ENCODE peak calls at places on chromosome X, in six cellular contexts. L is A549, M is body of pancreas, R is small intestine, N is pancreas, C is heart right ventricle. U is an unnamed sample.

GRCh38 chrX:40173662-40174593 is 76.2 kb upstream of the BCOR start:
- DNase-seq in L (no peak), M (peak; percentile 47), R (peak; percentile 79), N (peak; percentile 37), C (peak; percentile 36), U (peak; percentile 65)

GRCh38 chrX:63421411-63421810 is 70.3 kb upstream of the SPIN4 start:
- DNase-seq in L (no peak), M (no peak), R (no peak), N (no peak), C (no peak), U (no peak)

GRCh38 chrX:34918091-34918736 is 24.4 kb upstream of the FAM47B start:
- DNase-seq in L (peak; percentile 42), M (no peak), R (no peak), N (no peak), C (no peak), U (no peak)

GRCh38 chrX:118519411-118520205 is 24.0 kb downstream of the DOCK11 start:
- DNase-seq in L (no peak), M (no peak), R (no peak), N (no peak), C (no peak), U (peak; percentile 25)

GRCh38 chrX:137194164-137194563 is 160.4 kb upstream of the GPR101 start:
- DNase-seq in L (peak; percentile 42), M (peak; percentile 26), R (peak; percentile 10), N (peak; percentile 3), C (no peak), U (peak; percentile 68)

GRCh38 chrX:9183481-9183880 is 149.6 kb upstream of the FAM9B start:
- DNase-seq in L (peak; percentile 13), M (no peak), R (no peak), N (no peak), C (no peak), U (no peak)

GRCh38 chrX:120664081-120664480 is 34.2 kb upstream of the C1GALT1C1 start:
- DNase-seq in L (peak; percentile 42), M (no peak), R (peak; percentile 9), N (no peak), C (no peak), U (peak; percentile 36)

GRCh38 chrX:123525131-123525725 is 207.6 kb downstream of the THOC2 start:
- DNase-seq in L (no peak), M (no peak), R (no peak), N (no peak), C (no peak), U (no peak)

GRCh38 chrX:111560801-111561200 is 49.4 kb downstream of the SERTM2 start:
- DNase-seq in L (no peak), M (no peak), R (no peak), N (no peak), C (no peak), U (no peak)

GRCh38 chrX:47992669-47993068 is 11.1 kb downstream of the ZNF182 start:
- DNase-seq in L (no peak), M (peak; percentile 42), R (no peak), N (peak; percentile 53), C (no peak), U (no peak)

GRCh38 chrX:40772290-40772689 is 36.9 kb upstream of the MED14 start:
- DNase-seq in L (peak; percentile 18), M (no peak), R (no peak), N (no peak), C (no peak), U (no peak)

GRCh38 chrX:150508461-150509367 is 59.7 kb upstream of the MTM1 start:
- DNase-seq in L (no peak), M (peak; percentile 80), R (no peak), N (peak; percentile 79), C (peak; percentile 56), U (no peak)

GRCh38 chrX:71622347-71623104 is 4.2 kb upstream of the CXCR3 start:
- DNase-seq in L (peak; percentile 20), M (peak; percentile 58), R (peak; percentile 93), N (peak; percentile 30), C (peak; percentile 78), U (peak; percentile 29)

GRCh38 chrX:41067721-41068120 is 17.5 kb upstream of the USP9X start:
- DNase-seq in L (no peak), M (no peak), R (no peak), N (no peak), C (peak; percentile 12), U (no peak)

GRCh38 chrX:118495958-118496762 is 545 bp downstream of the DOCK11 start:
- DNase-seq in L (peak; percentile 48), M (peak; percentile 16), R (peak; percentile 56), N (peak; percentile 7), C (peak; percentile 54), U (peak; percentile 58)

GRCh38 chrX:39576081-39576701 is 521.6 kb downstream of the BCOR start:
- DNase-seq in L (no peak), M (no peak), R (no peak), N (no peak), C (peak; percentile 11), U (no peak)

GRCh38 chrX:108261541-108262218 is 170.1 kb downstream of the ATG4A start:
- DNase-seq in L (peak; percentile 44), M (no peak), R (no peak), N (no peak), C (no peak), U (no peak)

GRCh38 chrX:115533485-115533884 is 27.5 kb upstream of the PLS3 start:
- DNase-seq in L (no peak), M (no peak), R (no peak), N (no peak), C (no peak), U (peak; percentile 59)

GRCh38 chrX:87391742-87392141 is 125.9 kb upstream of the KLHL4 start:
- DNase-seq in L (no peak), M (no peak), R (no peak), N (no peak), C (no peak), U (no peak)

GRCh38 chrX:81355436-81355835 is 153.5 kb downstream of the SH3BGRL start:
- DNase-seq in L (no peak), M (no peak), R (peak; percentile 1), N (no peak), C (no peak), U (no peak)

GRCh38 chrX:9628779-9629493 is 136.7 kb downstream of the GPR143 start:
- DNase-seq in L (no peak), M (no peak), R (peak; percentile 59), N (no peak), C (no peak), U (no peak)

GRCh38 chrX:137651647-137652046 is 85.7 kb downstream of the ZIC3 start:
- DNase-seq in L (no peak), M (no peak), R (no peak), N (no peak), C (no peak), U (no peak)

GRCh38 chrX:10120828-10121227 is 35.9 kb upstream of the CLCN4 start:
- DNase-seq in L (no peak), M (no peak), R (no peak), N (no peak), C (no peak), U (no peak)

GRCh38 chrX:84469226-84469625 is 33.0 kb downstream of the HDX start:
- DNase-seq in L (no peak), M (no peak), R (no peak), N (no peak), C (no peak), U (no peak)

GRCh38 chrX:16870861-16871584 is 861 bp upstream of the RBBP7 start:
- DNase-seq in L (no peak), M (peak; percentile 31), R (no peak), N (peak; percentile 7), C (peak; percentile 39), U (peak; percentile 28)

GRCh38 chrX:63652086-63652775 is 132.8 kb downstream of the ARHGEF9 start:
- DNase-seq in L (no peak), M (no peak), R (no peak), N (no peak), C (no peak), U (no peak)

GRCh38 chrX:16466640-16467432 is 183.1 kb upstream of the S100G start:
- DNase-seq in L (no peak), M (no peak), R (no peak), N (no peak), C (no peak), U (no peak)

GRCh38 chrX:134894373-134894895 is 96.4 kb upstream of the SMIM10 start:
- DNase-seq in L (no peak), M (no peak), R (no peak), N (no peak), C (no peak), U (no peak)

GRCh38 chrX:132877954-132878536 is 80.4 kb downstream of the HS6ST2 start:
- DNase-seq in L (no peak), M (no peak), R (no peak), N (no peak), C (no peak), U (peak; percentile 9)
- H3K4me3 ChIP-seq in L (no peak overlapping the region), M (no peak overlapping the region), R (no peak overlapping the region), N (no peak overlapping the region), C (no peak overlapping the region), U (no peak overlapping the region)

GRCh38 chrX:132714913-132715312 is 226.1 kb upstream of the MBNL3 start:
- DNase-seq in L (no peak), M (no peak), R (no peak), N (no peak), C (no peak), U (no peak)
- H3K4me1 ChIP-seq in L (no peaks in the 10 kb centered on the region), M (no peaks in the 10 kb centered on the region), R (no peaks in the 10 kb centered on the region), N (no peaks in the 10 kb centered on the region), C (no peaks in the 10 kb centered on the region), U (no peaks in the 10 kb centered on the region)

GRCh38 chrX:110242371-110242770 is 75.5 kb downstream of the AMMECR1 start:
- DNase-seq in L (no peak), M (no peak), R (no peak), N (no peak), C (no peak), U (no peak)

GRCh38 chrX:110250847-110251246 is 67.0 kb downstream of the AMMECR1 start:
- DNase-seq in L (no peak), M (no peak), R (no peak), N (no peak), C (no peak), U (no peak)

GRCh38 chrX:110241816-110242215 is 76.1 kb downstream of the AMMECR1 start:
- DNase-seq in L (no peak), M (peak; percentile 22), R (no peak), N (peak; percentile 8), C (no peak), U (peak; percentile 20)

GRCh38 chrX:110248582-110248981 is 69.3 kb downstream of the AMMECR1 start:
- DNase-seq in L (no peak), M (no peak), R (no peak), N (no peak), C (no peak), U (no peak)

DNA sequence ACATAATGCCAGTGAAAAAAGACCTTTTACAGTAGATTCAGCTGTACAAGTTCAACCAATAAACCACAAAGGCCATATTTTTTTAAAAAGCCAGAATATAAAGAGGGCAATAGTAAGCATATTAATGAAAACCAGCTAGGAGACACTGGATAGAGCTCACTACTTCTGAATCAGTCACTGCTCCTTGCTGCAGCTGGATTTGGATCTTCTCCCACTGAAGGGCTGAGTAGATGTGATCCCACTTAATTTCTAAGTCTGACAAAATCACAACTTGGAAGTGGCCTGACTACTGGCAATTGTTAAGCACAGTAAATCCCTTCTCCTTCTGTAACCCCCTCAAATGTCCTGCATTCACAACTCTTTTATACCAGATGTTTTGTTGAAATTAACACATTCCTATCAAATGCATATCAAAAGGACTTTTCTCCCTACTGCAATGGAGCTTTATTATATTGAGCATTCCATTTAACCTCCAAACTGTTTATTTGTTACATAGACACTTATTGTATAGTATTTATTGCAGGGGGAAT is 72.9 kb downstream of the AMMECR1 start:
- DNase-seq in L (no peak), M (no peak), R (no peak), N (no peak), C (no peak), U (peak; percentile 54)
- H3K4me3 ChIP-seq in L (no peak overlapping the region), M (no peak overlapping the region), R (no peak overlapping the region), N (no peak overlapping the region), C (no peak overlapping the region), U (no peak overlapping the region)

GRCh38 chrX:42946544-42947223 is 168.7 kb upstream of the PPP1R2C start:
- DNase-seq in L (no peak), M (no peak), R (no peak), N (no peak), C (no peak), U (no peak)
- H3K4me1 ChIP-seq in L (no peaks in the 10 kb centered on the region), M (no peaks in the 10 kb centered on the region), R (no peaks in the 10 kb centered on the region), N (no peaks in the 10 kb centered on the region), C (no peaks in the 10 kb centered on the region), U (peaks cover 3% of the 10 kb centered on the region)